ENCODE peak calls at places on chromosomes 16 and 17, in seven cellular contexts. V, R, I, Y, T, K and Z are unnamed samples.

GRCh38 chr16:82481455-82481854 is 145.3 kb upstream of the CDH13 start:
- DNase-seq in V (no peak), R (peak; percentile 24), I (no peak), Y (no peak), T (no peak), K (peak; percentile 19), Z (peak; percentile 30)

GRCh38 chr17:17236295-17237025 is 508 bp downstream of the FLCN start:
- DNase-seq in V (no peak), R (peak; percentile 82), I (no peak), Y (no peak), T (no peak), K (peak; percentile 46), Z (peak; percentile 30)

GRCh38 chr16:9122342-9122741 is 30.9 kb downstream of the HAPSTR1 start:
- DNase-seq in V (no peak), R (no peak), I (no peak), Y (no peak), T (no peak), K (no peak), Z (no peak)

GRCh38 chr16:55621771-55622170 is 34.0 kb upstream of the SLC6A2 start:
- DNase-seq in V (no peak), R (no peak), I (no peak), Y (no peak), T (no peak), K (no peak), Z (no peak)

GRCh38 chr16:86016201-86016965 is 117.4 kb downstream of the IRF8 start:
- DNase-seq in V (peak; percentile 51), R (peak; percentile 70), I (no peak), Y (no peak), T (peak; percentile 34), K (peak; percentile 74), Z (peak; percentile 72)

GRCh38 chr17:31200287-31200686 is 96.8 kb downstream of the OMG start:
- DNase-seq in V (no peak), R (no peak), I (no peak), Y (no peak), T (no peak), K (no peak), Z (no peak)

GRCh38 chr16:87236516-87237115 is 80.6 kb downstream of the C16orf95 start:
- DNase-seq in V (no peak), R (no peak), I (no peak), Y (no peak), T (no peak), K (no peak), Z (no peak)

GRCh38 chr16:83989300-83989699 is 21.3 kb downstream of the NECAB2 start:
- DNase-seq in V (no peak), R (no peak), I (no peak), Y (no peak), T (no peak), K (no peak), Z (no peak)

GRCh38 chr16:75660726-75661302 is 13.2 kb downstream of the TERF2IP start:
- DNase-seq in V (no peak), R (no peak), I (no peak), Y (no peak), T (no peak), K (no peak), Z (no peak)

GRCh38 chr16:17177242-17177967 is 293.4 kb downstream of the XYLT1 start:
- DNase-seq in V (no peak), R (peak; percentile 49), I (no peak), Y (no peak), T (no peak), K (peak; percentile 14), Z (peak; percentile 77)